ENCODE peak calls at places on chromosomes 3 and 15, in five cellular contexts. Q, N, J, C and O are unnamed samples.

GRCh38 chr15:52349062-52349700 is 53.6 kb upstream of the MYO5C start:
- DNase-seq in Q (no peak), J (peak; percentile 26), C (no peak), N (no peak), O (no peak)

GRCh38 chr15:95760508-95760907 is 570.0 kb upstream of the NR2F2 start:
- DNase-seq in Q (peak; percentile 45), J (peak; percentile 68), C (peak; percentile 29), N (no peak), O (no peak)

GRCh38 chr3:108818404-108818803 is 4.2 kb upstream of the TRAT1 start:
- DNase-seq in N (peak; percentile 21), J (peak; percentile 52), Q (no peak), C (peak; percentile 15), O (peak; percentile 28)

GRCh38 chr15:94666553-94666952 is 435.2 kb downstream of the MCTP2 start:
- DNase-seq in Q (no peak), C (no peak), N (no peak), J (peak; percentile 7), O (no peak)

GRCh38 chr3:17258823-17259436 is 374.2 kb downstream of the PLCL2 start:
- DNase-seq in Q (no peak), C (peak; percentile 23), J (peak; percentile 45), N (no peak), O (no peak)

GRCh38 chr3:55899887-55900286 is 412.8 kb upstream of the WNT5A start:
- DNase-seq in J (no peak), N (peak; percentile 47), Q (no peak), C (no peak), O (no peak)

GRCh38 chr15:40040293-40040635 is 1.3 kb upstream of the SRP14 start:
- DNase-seq in N (no peak), J (no peak), Q (no peak), C (no peak), O (no peak)

GRCh38 chr3:134852893-134853351 is 57.9 kb downstream of the EPHB1 start:
- DNase-seq in J (no peak), Q (no peak), N (no peak), C (no peak), O (no peak)

GRCh38 chr3:177928156-177928555 is 608.1 kb upstream of the KCNMB2 start:
- DNase-seq in J (peak; percentile 60), C (no peak), N (no peak), Q (no peak), O (no peak)

GRCh38 chr3:123655400-123655799 is 70.5 kb upstream of the HACD2 start:
- DNase-seq in N (no peak), Q (no peak), C (no peak), J (no peak), O (no peak)
- H3K4me1 ChIP-seq in N (no peaks in the 10 kb centered on the region), Q (peaks cover 3% of the 10 kb centered on the region), C (peaks cover 46% of the 10 kb centered on the region), J (peaks cover 15% of the 10 kb centered on the region), O (peaks cover 22% of the 10 kb centered on the region)

DNA sequence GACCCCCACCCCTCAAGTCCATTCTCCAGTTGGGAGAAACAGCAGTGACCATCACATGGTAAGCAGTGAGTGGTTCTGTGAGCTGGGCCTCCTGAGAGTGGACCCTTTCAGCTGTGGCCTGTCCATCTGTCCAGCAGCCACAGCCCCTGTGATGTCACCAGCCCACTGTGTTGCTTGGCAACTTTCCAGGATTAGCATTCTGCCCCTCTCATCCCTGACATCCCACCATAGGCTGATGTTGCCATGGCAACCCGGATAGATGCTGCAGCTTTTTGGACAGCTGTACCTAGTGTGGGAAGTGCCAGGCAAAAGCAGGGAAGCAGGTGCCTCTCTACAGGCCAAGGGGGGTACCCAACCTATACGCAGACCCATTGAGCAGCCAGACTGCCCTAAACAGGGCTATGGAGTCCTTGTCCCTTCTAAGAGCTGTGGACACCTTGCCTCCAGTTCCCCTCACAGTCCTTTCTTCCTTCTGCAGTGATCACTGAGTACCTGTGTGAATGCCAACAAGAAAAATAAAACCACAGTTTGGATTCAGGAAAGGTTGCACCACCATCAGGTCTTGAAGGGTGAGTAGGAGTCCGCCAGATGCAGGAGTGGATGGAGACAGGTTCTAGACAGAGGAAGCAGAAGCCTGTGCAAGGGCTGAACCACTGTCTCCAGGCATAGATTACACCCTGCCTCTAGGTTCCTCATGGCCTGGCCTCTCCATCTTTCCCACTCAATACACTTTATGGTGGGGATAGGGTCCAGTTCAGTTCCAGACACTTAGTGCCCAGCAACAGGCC is at the start of gene DNAH1:
- DNase-seq in Q (no peak), N (no peak), C (no peak), J (no peak), O (no peak)
- H3K4me3 ChIP-seq in Q (no peak within 1 kb of the TSS), N (no peak within 1 kb of the TSS), C (no peak within 1 kb of the TSS), J (no peak within 1 kb of the TSS), O (peak within 1 kb of the TSS; percentile 39)

GRCh38 chr3:57164606-57165573 is at the start of gene IL17RD:
- DNase-seq in N (peak; percentile 76), J (peak; percentile 72), Q (peak; percentile 71), C (peak; percentile 91), O (peak; percentile 79)
- TF ChIP-seq POLR2A in N (no peak), J (peak; percentile 44), Q (no peak), C (no peak), O (no peak)

GRCh38 chr3:125045965-125046364 is 9.8 kb downstream of the HEG1 start:
- DNase-seq in Q (no peak), J (no peak), N (no peak), C (no peak), O (no peak)

GRCh38 chr3:125048282-125048681 is 7.5 kb downstream of the HEG1 start:
- DNase-seq in N (no peak), J (no peak), Q (no peak), C (no peak), O (no peak)

GRCh38 chr3:125043599-125044151 is 12.1 kb downstream of the HEG1 start:
- DNase-seq in C (no peak), N (no peak), Q (no peak), J (no peak), O (peak; percentile 33)

GRCh38 chr3:125042725-125043406 is 12.9 kb downstream of the HEG1 start:
- DNase-seq in J (no peak), Q (no peak), C (peak; percentile 72), N (no peak), O (no peak)

DNA sequence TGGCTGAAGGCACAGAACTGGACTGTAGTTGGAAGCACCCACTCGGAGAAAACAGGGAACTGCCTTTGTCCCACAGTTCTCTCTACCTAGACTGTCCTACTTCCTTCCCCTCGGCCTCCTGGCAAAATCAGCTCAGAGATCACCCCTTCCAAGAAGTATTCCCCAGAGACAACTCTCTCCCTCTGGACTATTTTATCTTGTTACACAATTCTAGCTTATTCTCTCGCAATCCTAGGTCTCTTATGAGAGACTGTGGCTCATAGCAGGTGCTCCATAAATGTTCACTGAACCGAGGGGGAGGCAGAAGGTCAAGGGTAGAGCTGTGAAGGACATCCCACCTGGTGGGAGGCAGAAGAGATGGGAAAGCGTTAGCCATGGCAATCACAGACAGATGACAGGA is 10.6 kb downstream of the HEG1 start:
- DNase-seq in Q (no peak), N (no peak), J (no peak), C (no peak), O (no peak)
- H3K4me1 ChIP-seq in Q (no peaks in the 10 kb centered on the region), N (peaks cover 25% of the 10 kb centered on the region), J (no peaks in the 10 kb centered on the region), C (peaks cover 33% of the 10 kb centered on the region), O (peaks cover 27% of the 10 kb centered on the region)

DNA sequence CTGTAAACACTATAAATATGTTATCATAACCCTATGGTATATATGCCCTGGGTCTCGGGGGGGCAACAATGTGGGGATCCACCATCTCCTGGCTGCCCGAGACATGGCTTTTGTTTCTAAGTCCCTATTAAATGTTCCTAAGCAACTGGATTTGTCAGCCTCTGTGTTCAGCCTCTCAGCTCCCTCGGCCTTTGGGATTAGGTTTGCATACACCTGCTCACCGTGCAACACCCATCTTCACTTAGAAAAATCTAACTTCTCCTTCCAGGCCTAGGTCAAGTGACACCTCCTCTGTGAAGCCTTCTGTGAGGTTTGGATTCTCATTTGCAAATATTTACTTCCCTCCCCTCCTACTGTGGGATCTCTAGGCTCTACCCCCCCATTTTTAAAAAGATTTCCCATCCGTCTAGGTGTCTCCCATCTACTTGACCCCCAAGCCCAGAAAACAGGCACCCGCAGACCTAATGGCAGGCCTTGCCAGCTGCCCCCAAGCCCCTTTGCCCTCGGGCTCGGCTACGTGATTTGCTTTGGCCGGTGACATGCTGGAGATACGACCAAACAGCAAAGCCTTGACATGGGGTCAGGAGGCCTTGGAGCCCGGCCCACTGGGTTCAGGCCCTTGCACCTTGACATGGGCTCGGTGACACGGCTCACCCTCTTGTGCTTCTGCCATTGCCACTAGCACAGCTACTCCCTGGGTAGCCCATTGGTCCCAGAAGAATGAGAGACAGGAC is 66.0 kb upstream of the BLM start:
- DNase-seq in Q (peak; percentile 65), N (no peak), J (no peak), C (no peak), O (no peak)
- H3K4me3 ChIP-seq in Q (no peak overlapping the region), N (no peak overlapping the region), J (no peak overlapping the region), C (no peak overlapping the region), O (no peak overlapping the region)

DNA sequence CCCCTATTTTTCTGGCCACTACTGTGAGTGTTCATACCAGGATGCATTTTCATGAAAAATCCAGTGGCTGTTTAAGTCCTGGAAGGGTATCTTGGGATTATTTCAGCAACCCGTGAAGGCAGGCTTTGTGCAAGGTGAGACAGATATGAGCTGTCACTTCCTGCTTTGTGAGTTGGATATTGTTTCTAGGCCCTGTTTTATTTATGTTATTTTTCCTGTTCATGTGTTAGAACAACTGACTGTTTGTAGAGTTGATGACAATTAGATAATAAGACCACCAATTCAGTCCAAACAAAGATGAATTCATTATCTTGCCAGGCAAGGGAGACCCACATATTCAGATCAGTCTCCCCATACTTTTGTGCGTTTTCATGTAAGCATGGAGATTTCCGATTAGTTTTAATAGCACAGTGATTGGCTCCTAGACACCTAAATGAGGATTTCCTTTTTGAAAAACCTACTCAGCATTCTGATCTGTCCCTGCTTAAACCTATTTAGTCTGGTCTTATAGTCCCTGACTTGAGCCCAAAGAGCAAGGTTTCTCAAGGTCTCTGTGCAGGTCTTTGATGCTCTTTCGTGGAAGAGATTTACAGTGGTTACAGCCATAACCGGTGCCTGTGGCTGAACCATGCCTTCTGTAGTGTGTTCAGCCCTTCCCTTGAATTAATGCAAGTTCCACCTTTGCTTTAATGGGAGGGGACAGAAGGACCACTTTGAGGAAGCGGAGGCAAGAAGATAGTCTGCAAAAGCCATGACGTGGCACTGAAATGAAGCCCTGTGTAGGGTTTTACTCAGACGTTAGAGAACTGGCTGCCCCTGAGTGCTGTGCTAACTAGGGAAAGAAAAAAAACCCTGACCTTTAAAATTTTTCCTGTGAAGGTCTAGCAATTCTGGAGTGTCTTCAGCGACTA is 42.8 kb downstream of the ZBTB38 start:
- DNase-seq in J (peak; percentile 81), N (no peak), Q (no peak), C (peak; percentile 48), O (no peak)
- TF ChIP-seq POLR2A in J (no peak), N (peak; percentile 6), Q (no peak), C (no peak), O (no peak)

GRCh38 chr3:172094621-172095557 is 55.5 kb downstream of the FNDC3B start:
- DNase-seq in C (no peak), J (no peak), N (no peak), Q (no peak), O (no peak)
- H3K4me1 ChIP-seq in C (peaks cover 9% of the 10 kb centered on the region), J (peaks cover 80% of the 10 kb centered on the region), N (peaks cover 49% of the 10 kb centered on the region), Q (peaks cover 3% of the 10 kb centered on the region), O (peaks cover 37% of the 10 kb centered on the region)